ENCODE peak calls at places on chromosomes 4 and X, in four cellular contexts. Y is choroid plexus epithelial cell, B is mucosa of descending colon, O is left ventricle myocardium inferior. N is an unnamed sample.

GRCh38 chr4:138037716-138038115 is 204.4 kb downstream of the SLC7A11 start:
- DNase-seq in Y (peak), B (no peak), O (no peak), N (peak)

GRCh38 chr4:97912151-97912550 is 231.1 kb downstream of the STPG2 start:
- DNase-seq in Y (no peak), B (no peak), O (no peak), N (no peak)

GRCh38 chrX:16060252-16060651 is 63.1 kb upstream of the GRPR start:
- DNase-seq in Y (no peak), B (no peak), O (no peak), N (no peak)

GRCh38 chrX:9333873-9334272 is 131.0 kb upstream of the TBL1X start:
- DNase-seq in Y (no peak), B (no peak), O (no peak), N (no peak)

GRCh38 chr4:150018257-150018656 is 60.0 kb upstream of the DCLK2 start:
- DNase-seq in Y (no peak), B (no peak), O (no peak), N (no peak)

GRCh38 chr4:82618321-82618720 is 56.5 kb upstream of the TMEM150C start:
- DNase-seq in Y (no peak), B (no peak), O (no peak), N (peak)

GRCh38 chr4:26081795-26082498 is 167.9 kb downstream of the SMIM20 start:
- DNase-seq in Y (peak), B (no peak), O (no peak), N (peak)

GRCh38 chr4:7335363-7336066 is 99.2 kb downstream of the PSAPL1 start:
- DNase-seq in Y (peak), B (peak), O (peak), N (peak)

GRCh38 chr4:5711479-5712184 is 631 bp downstream of the EVC start:
- DNase-seq in Y (peak), B (peak), O (peak), N (peak)

GRCh38 chr4:147546341-147546740 is 65.4 kb downstream of the EDNRA start:
- DNase-seq in Y (peak), B (no peak), O (no peak), N (peak)

GRCh38 chr4:147547314-147548056 is 66.6 kb downstream of the EDNRA start:
- DNase-seq in Y (peak), B (no peak), O (no peak), N (peak)

GRCh38 chr4:147548251-147548650 is 67.4 kb downstream of the EDNRA start:
- DNase-seq in Y (peak), B (no peak), O (no peak), N (no peak)

GRCh38 chr4:147550626-147551250 is 66.5 kb upstream of the TMEM184C start:
- DNase-seq in Y (peak), B (no peak), O (no peak), N (peak)
- H3K4me3 ChIP-seq in Y (no peak), B (no peak), O (no peak), N (no peak)

GRCh38 chr4:75180217-75180616 is 247.3 kb downstream of the PARM1 start:
- DNase-seq in Y (no peak), B (no peak), O (no peak), N (no peak)
- TF ChIP-seq CTCF in Y (no peak), B (no peak), O (no peak), N (no peak)

GRCh38 chrX:80512924-80513323 is 92.7 kb downstream of the TENT5D start:
- DNase-seq in Y (no peak), B (no peak), O (no peak), N (no peak)

GRCh38 chrX:80513620-80514019 is 93.4 kb downstream of the TENT5D start:
- DNase-seq in Y (no peak), B (no peak), O (no peak), N (no peak)

GRCh38 chrX:80511969-80512760 is 91.9 kb downstream of the TENT5D start:
- DNase-seq in Y (no peak), B (no peak), O (no peak), N (peak)
- H3K4me3 ChIP-seq in Y (no peak), B (no peak), O (no peak), N (no peak)

GRCh38 chr4:36411338-36411737 is 129.9 kb downstream of the DTHD1 start:
- DNase-seq in Y (no peak), B (no peak), O (no peak), N (no peak)

GRCh38 chr4:36420111-36420679 is 138.8 kb downstream of the DTHD1 start:
- DNase-seq in Y (no peak), B (no peak), O (no peak), N (no peak)

GRCh38 chr4:36414248-36414647 is 132.8 kb downstream of the DTHD1 start:
- DNase-seq in Y (no peak), B (no peak), O (no peak), N (peak)
- TF ChIP-seq CTCF in Y (no peak), B (no peak), O (no peak), N (no peak)

GRCh38 chr4:121057466-121057911 is 14.8 kb downstream of the NDNF start:
- DNase-seq in Y (no peak), B (no peak), O (no peak), N (no peak)

GRCh38 chr4:121053601-121054143 is 18.7 kb downstream of the NDNF start:
- DNase-seq in Y (peak), B (peak), O (peak), N (peak)

GRCh38 chr4:121050251-121050650 is 22.1 kb downstream of the NDNF start:
- DNase-seq in Y (peak), B (no peak), O (no peak), N (no peak)

GRCh38 chr4:121049072-121049599 is 23.2 kb downstream of the NDNF start:
- DNase-seq in Y (no peak), B (no peak), O (no peak), N (no peak)

GRCh38 chr4:121054373-121054772 is 18.0 kb downstream of the NDNF start:
- DNase-seq in Y (no peak), B (no peak), O (no peak), N (no peak)
- H3K4me3 ChIP-seq in Y (no peak), B (no peak), O (no peak), N (no peak)

GRCh38 chr4:155207534-155208257 is 740 bp upstream of the NPY2R start:
- DNase-seq in Y (no peak), B (peak), O (no peak), N (no peak)
- TF ChIP-seq CTCF in Y (no peak), B (no peak), O (no peak), N (no peak)

DNA sequence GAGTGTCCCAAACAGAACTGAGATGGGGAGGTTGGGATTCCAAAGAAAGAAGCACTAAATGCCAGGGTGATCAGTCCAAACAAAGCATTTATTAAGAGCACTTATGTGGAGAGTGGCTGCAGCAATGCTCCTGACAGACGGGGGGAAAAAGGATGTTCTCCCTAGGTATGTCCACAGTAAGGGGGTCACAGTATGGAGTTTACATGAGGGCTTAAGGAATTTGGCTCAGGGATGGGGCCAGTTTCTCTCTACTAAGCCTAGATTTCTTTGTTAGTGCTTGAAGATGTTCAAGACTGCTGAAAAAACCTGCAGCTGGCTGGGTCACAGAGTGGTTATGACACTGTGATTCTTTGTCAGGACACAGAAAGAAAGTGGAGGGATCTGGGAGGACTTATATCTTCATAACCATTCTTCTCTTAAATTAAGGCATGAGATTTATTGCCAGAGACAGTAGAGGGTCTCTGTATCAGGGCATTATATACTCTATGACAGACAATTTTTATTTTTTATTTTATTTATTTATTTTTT is 1468.0 kb downstream of the C4orf33 start:
- DNase-seq in Y (no peak), B (no peak), O (no peak), N (no peak)
- H3K4me3 ChIP-seq in Y (peak), B (no peak), O (peak), N (peak)

GRCh38 chr4:76199664-76200211 is 13.9 kb downstream of the SCARB2 start:
- DNase-seq in Y (no peak), B (peak), O (peak), N (peak)
- TF ChIP-seq CTCF in Y (peak), B (no peak), O (no peak), N (peak)